ENCODE peak calls at places on chromosome 1, in five cellular contexts. N, Z, R, O and T are unnamed samples.

GRCh38 chr1:79711001-79711431 is 704.5 kb upstream of the ADGRL4 start:
- DNase-seq in N (peak), Z (no peak), R (no peak), O (no peak), T (no peak)

GRCh38 chr1:110948038-110948810 is 15.5 kb downstream of the LRIF1 start:
- DNase-seq in N (peak), Z (no peak), R (no peak), O (peak), T (no peak)

GRCh38 chr1:50658421-50659076 is 235.3 kb upstream of the DMRTA2 start:
- DNase-seq in N (peak), Z (no peak), R (no peak), O (no peak), T (no peak)

GRCh38 chr1:24329797-24330543 is 10.8 kb downstream of the GRHL3 start:
- DNase-seq in N (peak), Z (no peak), R (no peak), O (no peak), T (no peak)

GRCh38 chr1:53417003-53417402 is 42.2 kb upstream of the DMRTB1 start:
- DNase-seq in N (no peak), Z (no peak), R (no peak), O (no peak), T (no peak)

GRCh38 chr1:18941221-18942141 is 15.0 kb downstream of the IFFO2 start:
- DNase-seq in N (peak), Z (no peak), R (no peak), O (peak), T (no peak)

GRCh38 chr1:41322835-41323234 is 38.4 kb upstream of the FOXO6 start:
- DNase-seq in N (no peak), Z (no peak), R (no peak), O (peak), T (peak)

GRCh38 chr1:243454328-243454997 is 198.6 kb downstream of the SDCCAG8 start:
- DNase-seq in N (no peak), Z (no peak), R (no peak), O (no peak), T (no peak)

GRCh38 chr1:16644179-16645043 is 22.3 kb downstream of the RNU1-3 start:
- DNase-seq in N (peak), Z (peak), R (peak), O (peak), T (peak)

GRCh38 chr1:94884101-94884875 is 42.6 kb downstream of the CNN3 start:
- DNase-seq in N (peak), Z (no peak), R (peak), O (peak), T (no peak)

GRCh38 chr1:94069649-94070285 is 51.2 kb downstream of the ABCA4 start:
- DNase-seq in N (no peak), Z (no peak), R (no peak), O (peak), T (no peak)

GRCh38 chr1:147451628-147452027 is 89.7 kb upstream of the BCL9 start:
- DNase-seq in N (no peak), Z (no peak), R (no peak), O (no peak), T (no peak)

GRCh38 chr1:5744342-5744741 is 247.9 kb downstream of the NPHP4 start:
- DNase-seq in N (no peak), Z (no peak), R (peak), O (no peak), T (peak)

GRCh38 chr1:171313319-171313834 is 606 bp upstream of the FMO4 start:
- DNase-seq in N (no peak), Z (no peak), R (no peak), O (no peak), T (no peak)

GRCh38 chr1:54107131-54107530 is 45.7 kb downstream of the CDCP2 start:
- DNase-seq in N (peak), Z (no peak), R (no peak), O (peak), T (no peak)

GRCh38 chr1:234699795-234700665 is 90.1 kb upstream of the IRF2BP2 start:
- DNase-seq in N (peak), Z (no peak), R (no peak), O (no peak), T (no peak)

GRCh38 chr1:36387141-36387949 is 1.6 kb upstream of the STK40 start:
- DNase-seq in N (peak), Z (no peak), R (no peak), O (no peak), T (no peak)

GRCh38 chr1:2541619-2542246 is 11.7 kb upstream of the HES5 start:
- DNase-seq in N (no peak), Z (no peak), R (no peak), O (no peak), T (peak)

GRCh38 chr1:86648255-86648654 is 56.1 kb upstream of the SH3GLB1 start:
- DNase-seq in N (peak), Z (no peak), R (no peak), O (peak), T (no peak)

GRCh38 chr1:160403244-160403643 is 2.9 kb downstream of the VANGL2 start:
- DNase-seq in N (no peak), Z (no peak), R (no peak), O (no peak), T (no peak)

GRCh38 chr1:171743014-171743870 is 1.4 kb upstream of the VAMP4 start:
- DNase-seq in N (peak), Z (no peak), R (no peak), O (peak), T (no peak)

GRCh38 chr1:50427818-50428779 is 4.9 kb upstream of the DMRTA2 start:
- DNase-seq in N (no peak), Z (no peak), R (no peak), O (no peak), T (no peak)

GRCh38 chr1:229108598-229109201 is 162.2 kb upstream of the RAB4A start:
- DNase-seq in N (no peak), Z (no peak), R (no peak), O (peak), T (no peak)
- TF ChIP-seq CTCF in N (no peak), Z (no peak), R (no peak), O (no peak), T (no peak)

GRCh38 chr1:22629886-22630285 is 6.5 kb upstream of the C1QA start:
- DNase-seq in N (no peak), Z (no peak), R (no peak), O (no peak), T (no peak)

GRCh38 chr1:22635436-22635835 is 992 bp upstream of the C1QA start:
- DNase-seq in N (no peak), Z (no peak), R (no peak), O (no peak), T (no peak)

GRCh38 chr1:22636927-22637326 is 499 bp downstream of the C1QA start:
- DNase-seq in N (no peak), Z (no peak), R (no peak), O (no peak), T (no peak)

GRCh38 chr1:22636369-22636768 is at the start of gene C1QA:
- DNase-seq in N (no peak), Z (no peak), R (peak), O (no peak), T (peak)

GRCh38 chr1:22633697-22634463 is 2.5 kb upstream of the C1QA start:
- DNase-seq in N (no peak), Z (no peak), R (no peak), O (no peak), T (no peak)
- TF ChIP-seq CTCF in N (no peak), Z (no peak), R (no peak), O (no peak), T (no peak)

GRCh38 chr1:72535470-72535869 is 253.1 kb upstream of the NEGR1 start:
- DNase-seq in N (no peak), Z (no peak), R (no peak), O (no peak), T (no peak)
- TF ChIP-seq CTCF in N (no peak), Z (no peak), R (no peak), O (no peak), T (no peak)

DNA sequence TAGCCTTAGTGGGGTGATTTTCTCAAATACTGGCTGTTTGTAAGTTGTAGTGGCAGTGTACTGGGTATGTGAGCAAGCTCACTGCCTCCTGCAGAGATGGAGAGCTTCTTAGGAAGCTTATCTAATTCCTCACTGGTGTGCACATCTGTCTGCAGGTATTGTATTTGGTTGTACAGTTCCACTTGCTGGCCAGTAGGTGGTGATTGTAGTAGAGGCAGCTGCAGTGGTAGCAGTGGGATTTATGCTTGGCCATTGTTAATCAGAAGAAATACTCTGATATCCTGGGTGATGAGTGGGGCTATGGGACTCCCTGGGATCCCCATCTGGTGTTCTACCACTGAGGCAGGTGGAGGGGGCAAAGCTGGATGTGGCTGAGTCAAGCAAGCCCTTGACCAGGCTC is 276.1 kb upstream of the SPAG17 start:
- DNase-seq in N (no peak), Z (no peak), R (no peak), O (no peak), T (no peak)
- TF ChIP-seq CTCF in N (peak), Z (no peak), R (peak), O (peak), T (no peak)

GRCh38 chr1:162644986-162645314 is 12.7 kb downstream of the DDR2 start:
- DNase-seq in N (no peak), Z (no peak), R (no peak), O (no peak), T (no peak)

GRCh38 chr1:162654915-162655620 is 22.8 kb downstream of the DDR2 start:
- DNase-seq in N (no peak), Z (no peak), R (no peak), O (no peak), T (no peak)

DNA sequence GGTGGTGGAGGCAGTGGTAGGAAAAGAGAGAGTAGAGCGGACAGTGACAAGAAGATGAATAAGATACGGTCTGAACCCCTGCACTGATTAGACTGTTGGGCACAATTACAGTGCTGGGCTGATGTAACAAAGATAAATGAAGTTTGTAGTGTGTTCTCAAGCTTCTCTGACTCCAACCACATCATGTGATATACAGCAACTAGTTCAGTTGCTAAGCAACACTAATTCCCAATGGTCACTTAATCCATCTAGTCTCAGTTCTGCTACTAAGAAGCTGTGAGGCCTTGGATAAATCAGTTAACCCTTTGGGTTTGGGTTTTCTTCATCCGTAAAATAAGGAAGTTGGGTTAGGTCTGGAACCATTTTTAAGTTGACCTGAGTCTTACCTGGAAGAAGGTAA is 17.3 kb downstream of the DDR2 start:
- DNase-seq in N (no peak), Z (no peak), R (no peak), O (no peak), T (no peak)
- TF ChIP-seq CTCF in N (no peak), Z (no peak), R (no peak), O (no peak), T (no peak)

DNA sequence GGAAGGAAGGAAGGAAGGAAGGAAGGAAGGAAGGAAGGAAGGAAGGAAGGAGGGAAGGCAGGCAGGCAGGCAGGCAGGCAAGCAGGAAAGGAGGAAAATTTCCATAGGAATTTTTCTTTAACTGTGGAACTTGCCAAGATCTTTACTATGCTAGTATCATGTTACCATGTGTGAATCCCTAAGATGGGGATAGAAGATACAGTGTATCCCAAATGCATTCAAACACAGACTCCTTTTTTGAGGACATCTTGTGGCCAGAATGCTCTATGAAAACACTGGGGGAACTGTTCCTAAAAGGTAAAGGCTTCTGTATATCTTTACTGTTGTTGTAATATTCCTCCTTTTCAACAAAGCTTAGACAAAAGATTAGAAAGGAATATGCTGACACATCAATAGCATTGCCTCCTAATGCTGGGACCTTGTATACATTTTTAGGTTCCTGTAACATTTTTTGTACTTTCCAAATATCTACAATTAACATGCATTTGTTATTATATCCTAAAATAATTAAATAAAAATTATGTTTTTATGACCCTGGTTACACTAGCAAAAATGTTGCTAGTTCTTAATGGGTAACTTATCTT is 20.6 kb downstream of the CCDC190 start:
- DNase-seq in N (no peak), Z (no peak), R (no peak), O (no peak), T (no peak)
- TF ChIP-seq CTCF in N (no peak), Z (no peak), R (no peak), O (peak), T (no peak)

GRCh38 chr1:186811892-186812291 is 16.9 kb upstream of the PLA2G4A start:
- DNase-seq in N (no peak), Z (no peak), R (no peak), O (no peak), T (no peak)

GRCh38 chr1:186807162-186807561 is 21.6 kb upstream of the PLA2G4A start:
- DNase-seq in N (no peak), Z (no peak), R (no peak), O (no peak), T (no peak)

GRCh38 chr1:186802388-186802787 is 26.4 kb upstream of the PLA2G4A start:
- DNase-seq in N (no peak), Z (no peak), R (no peak), O (no peak), T (no peak)

GRCh38 chr1:186804669-186805068 is 24.1 kb upstream of the PLA2G4A start:
- DNase-seq in N (no peak), Z (no peak), R (no peak), O (no peak), T (no peak)

DNA sequence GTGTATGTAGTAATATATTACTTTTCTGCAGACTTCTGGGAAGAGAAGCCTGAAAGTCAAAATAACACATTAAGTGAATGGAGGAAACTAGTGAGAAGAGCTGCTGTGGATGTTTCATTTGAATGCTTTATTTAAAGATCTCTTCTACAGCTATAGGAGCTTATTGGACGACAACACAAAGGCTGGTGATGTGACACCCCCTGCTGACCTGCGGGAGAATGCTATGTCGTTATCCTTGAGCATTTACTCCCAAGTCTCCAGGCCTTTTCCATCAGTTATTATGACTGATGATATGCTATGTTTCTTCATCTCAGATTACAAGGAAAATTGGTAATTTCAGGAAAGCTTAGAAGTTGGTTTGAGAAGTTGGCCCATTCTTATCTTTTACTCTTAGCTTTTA is 22.3 kb upstream of the PLA2G4A start:
- DNase-seq in N (peak), Z (no peak), R (no peak), O (peak), T (no peak)
- TF ChIP-seq CTCF in N (peak), Z (no peak), R (no peak), O (peak), T (peak)

DNA sequence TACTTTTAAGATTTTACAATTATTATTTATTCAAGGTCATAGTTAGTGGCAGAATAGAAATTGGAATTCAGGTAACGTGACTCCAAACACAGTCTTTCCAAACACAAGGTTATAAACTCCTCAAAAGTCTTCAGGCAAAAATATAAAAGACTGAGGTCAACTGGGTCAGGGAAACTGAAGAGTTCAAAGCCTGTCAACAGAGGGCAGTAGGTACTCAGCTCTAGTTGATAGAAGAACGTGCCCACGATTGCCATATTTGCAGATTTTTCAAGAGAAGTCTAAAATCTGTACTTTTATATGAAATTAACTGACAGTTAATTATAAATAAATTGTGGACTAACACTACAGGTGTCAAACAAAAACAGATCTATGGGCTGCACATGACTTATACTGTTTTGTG is 135.0 kb downstream of the LHX4 start:
- DNase-seq in N (no peak), Z (no peak), R (no peak), O (peak), T (no peak)
- TF ChIP-seq CTCF in N (peak), Z (no peak), R (no peak), O (peak), T (no peak)